ENCODE peak calls at places on chromosomes 4 and X, in nine cellular contexts. B is A549, H is stomach, E is lung, P is spleen, Y is pancreas, O is H9, Q is ovary, G is testis. U is an unnamed sample.

GRCh38 chrX:130772313-130773140 is 130.5 kb downstream of the ENOX2 start:
- DNase-seq in B (peak; percentile 40), H (no peak), E (no peak), P (no peak), Y (no peak), O (no peak), Q (no peak), G (no peak), U (no peak)

GRCh38 chr4:112099701-112100289 is 45.5 kb upstream of the FAM241A start:
- DNase-seq in B (peak; percentile 47), H (no peak), E (no peak), P (no peak), Y (no peak), O (no peak), Q (no peak), G (no peak), U (peak; percentile 48)

GRCh38 chr4:125520258-125520990 is 205.7 kb downstream of the FAT4 start:
- DNase-seq in B (no peak), H (no peak), E (no peak), P (no peak), Y (no peak), O (no peak), Q (no peak), G (no peak), U (no peak)

GRCh38 chrX:140664939-140665338 is 44.6 kb upstream of the LINC00632 start:
- DNase-seq in B (peak; percentile 44), H (no peak), E (no peak), P (no peak), Y (no peak), O (no peak), Q (no peak), G (no peak), U (peak; percentile 22)

GRCh38 chr4:89837385-89837995 is 529 bp upstream of the SNCA start:
- DNase-seq in B (peak; percentile 2), H (no peak), E (no peak), P (peak; percentile 76), Y (peak; percentile 59), O (peak; percentile 83), Q (peak; percentile 31), G (peak; percentile 19), U (no peak)

GRCh38 chrX:17559728-17560379 is 177.4 kb upstream of the SCML1 start:
- DNase-seq in B (peak; percentile 76), H (peak; percentile 47), E (no peak), P (no peak), Y (no peak), O (no peak), Q (no peak), G (no peak), U (no peak)

GRCh38 chr4:150960079-150960478 is 55.0 kb downstream of the LRBA start:
- DNase-seq in B (peak; percentile 56), H (no peak), E (no peak), P (no peak), Y (no peak), O (no peak), Q (no peak), G (no peak), U (no peak)

GRCh38 chrX:64975989-64976672 is at the start of gene ZC4H2:
- DNase-seq in B (peak; percentile 69), H (peak; percentile 75), E (peak; percentile 69), P (peak; percentile 90), Y (peak; percentile 69), O (peak; percentile 81), Q (peak; percentile 71), G (peak; percentile 87), U (peak; percentile 27)

GRCh38 chr4:87974856-87975462 is 555 bp upstream of the SPP1 start:
- DNase-seq in B (peak; percentile 65), H (no peak), E (no peak), P (peak; percentile 51), Y (peak; percentile 60), O (peak; percentile 49), Q (no peak), G (no peak), U (no peak)

DNA sequence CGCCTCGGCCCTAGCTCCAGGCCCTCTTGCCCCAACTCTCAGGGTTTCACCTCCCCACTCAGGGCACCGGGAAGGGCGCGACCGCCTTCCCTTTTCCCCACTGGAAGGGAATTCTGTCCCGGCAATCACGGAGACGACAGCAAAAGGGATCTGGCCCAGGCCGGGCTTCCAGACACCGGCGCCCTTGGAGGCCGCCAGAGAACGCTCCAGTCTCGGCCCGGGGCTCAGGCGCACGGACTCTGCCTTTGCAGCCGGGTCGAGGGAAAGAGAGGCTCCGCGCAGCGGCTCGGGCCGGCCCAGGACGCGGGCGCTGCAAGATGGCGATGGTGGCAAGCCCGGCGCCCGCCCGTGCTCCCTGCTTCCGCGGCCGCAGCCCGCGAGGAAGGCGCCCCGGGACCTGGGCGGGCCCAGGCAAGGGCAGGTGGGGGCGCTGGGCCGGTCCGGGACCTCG is 1.1 kb downstream of the CTBP1 start:
- DNase-seq in B (no peak), H (no peak), E (no peak), P (no peak), Y (no peak), O (peak; percentile 39), Q (no peak), G (no peak), U (no peak)
- TF ChIP-seq CTCF in B (no peak), H (no peak), E (no peak), P (no peak), Y (no peak), O (no peak), Q (no peak), G (no peak), U (no peak)

GRCh38 chrX:40244116-40244515 is 146.4 kb upstream of the BCOR start:
- DNase-seq in B (no peak), H (no peak), E (no peak), P (no peak), Y (no peak), O (no peak), Q (no peak), G (no peak), U (no peak)

GRCh38 chrX:40237745-40238178 is 140.0 kb upstream of the BCOR start:
- DNase-seq in B (no peak), H (no peak), E (no peak), P (peak; percentile 70), Y (no peak), O (peak; percentile 42), Q (no peak), G (peak; percentile 15), U (no peak)

GRCh38 chrX:40243699-40244098 is 145.9 kb upstream of the BCOR start:
- DNase-seq in B (no peak), H (no peak), E (no peak), P (no peak), Y (no peak), O (no peak), Q (no peak), G (peak; percentile 73), U (no peak)

GRCh38 chrX:40244980-40245379 is 147.2 kb upstream of the BCOR start:
- DNase-seq in B (no peak), H (no peak), E (no peak), P (no peak), Y (no peak), O (no peak), Q (no peak), G (no peak), U (no peak)

DNA sequence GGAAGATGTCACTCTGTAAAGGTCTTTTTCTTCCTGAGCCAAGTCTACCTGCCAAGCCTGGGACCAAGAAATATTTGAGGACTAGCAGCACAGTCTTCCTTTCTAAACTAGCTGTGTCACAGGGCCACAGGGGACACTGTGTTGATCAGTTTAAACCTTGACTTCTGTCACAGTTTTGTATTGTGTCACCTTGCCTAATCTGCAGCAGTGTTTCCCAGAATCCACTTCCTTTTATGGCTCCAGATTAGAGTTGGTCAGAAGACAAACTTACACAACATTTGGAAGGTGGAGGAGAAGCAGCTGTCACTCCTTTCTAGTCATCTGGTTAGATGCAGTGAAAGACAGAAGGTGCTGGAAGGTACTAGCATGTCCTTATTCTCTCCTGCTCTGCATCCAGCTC is 143.1 kb upstream of the BCOR start:
- DNase-seq in B (no peak), H (no peak), E (no peak), P (no peak), Y (no peak), O (no peak), Q (no peak), G (no peak), U (no peak)
- H3K27ac ChIP-seq in B (no peak overlapping the region), H (no peak overlapping the region), E (no peak overlapping the region), P (no peak overlapping the region), Y (no peak overlapping the region), O (no peak overlapping the region), Q (no peak overlapping the region), G (no peak overlapping the region), U (no peak overlapping the region)

DNA sequence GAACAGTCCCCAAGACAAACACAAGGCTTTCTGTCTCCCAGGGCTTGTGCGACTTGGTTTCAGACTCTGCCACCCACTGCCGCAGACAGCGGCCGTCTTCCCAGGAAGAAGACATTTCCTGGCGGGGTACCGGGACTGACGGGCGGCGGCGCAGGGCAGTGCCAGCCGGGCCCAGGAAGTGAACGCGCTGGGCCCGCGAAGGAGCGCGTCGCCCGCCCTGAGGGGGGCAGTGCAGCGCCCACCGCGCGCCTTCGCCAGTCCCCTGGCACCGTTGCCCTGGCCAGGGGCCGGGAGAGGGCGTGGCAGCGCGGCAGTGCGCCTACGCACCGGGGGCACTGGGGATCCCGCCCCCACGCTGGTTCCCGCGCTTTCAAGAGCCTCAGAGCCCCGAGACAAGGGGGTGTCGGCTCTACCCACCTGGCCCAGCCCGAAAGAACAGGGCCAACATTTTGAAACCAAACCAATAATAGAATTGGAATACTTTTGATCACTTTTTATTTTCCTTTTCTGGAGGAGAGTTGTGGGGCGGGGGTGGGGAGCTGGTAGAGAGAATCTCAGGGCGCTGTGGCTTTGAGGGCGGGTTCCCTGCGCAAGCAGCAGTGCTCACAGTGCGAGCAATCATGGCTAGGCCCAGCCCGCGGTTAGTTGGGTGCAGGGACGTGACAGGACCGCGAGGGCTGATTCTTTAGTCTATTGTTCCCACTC is 23.6 kb upstream of the APLN start:
- DNase-seq in B (peak; percentile 69), H (peak; percentile 55), E (peak; percentile 35), P (peak; percentile 89), Y (peak; percentile 80), O (no peak), Q (no peak), G (peak; percentile 31), U (no peak)
- TF ChIP-seq CTCF in B (peak; percentile 51), H (peak; percentile 40), E (peak; percentile 5), P (no peak), Y (no peak), O (peak; percentile 22), Q (no peak), G (no peak), U (peak; percentile 79)

GRCh38 chrX:103399744-103400143 is 23.4 kb downstream of the BEX3 start:
- DNase-seq in B (no peak), H (no peak), E (no peak), P (no peak), Y (no peak), O (no peak), Q (no peak), G (no peak), U (no peak)

GRCh38 chrX:103397707-103398106 is 21.4 kb downstream of the BEX3 start:
- DNase-seq in B (no peak), H (no peak), E (no peak), P (no peak), Y (no peak), O (no peak), Q (no peak), G (no peak), U (no peak)

GRCh38 chrX:103398321-103398937 is 22.1 kb downstream of the BEX3 start:
- DNase-seq in B (peak; percentile 64), H (no peak), E (no peak), P (no peak), Y (no peak), O (no peak), Q (no peak), G (no peak), U (no peak)

GRCh38 chrX:103404225-103405008 is 28.1 kb downstream of the BEX3 start:
- DNase-seq in B (peak; percentile 88), H (peak; percentile 63), E (peak; percentile 70), P (no peak), Y (peak; percentile 58), O (peak; percentile 91), Q (peak; percentile 81), G (peak; percentile 89), U (peak; percentile 58)

GRCh38 chrX:103400931-103401330 is 24.6 kb downstream of the BEX3 start:
- DNase-seq in B (no peak), H (no peak), E (no peak), P (no peak), Y (no peak), O (no peak), Q (no peak), G (no peak), U (no peak)
- H3K27ac ChIP-seq in B (no peak overlapping the region), H (no peak overlapping the region), E (no peak overlapping the region), P (no peak overlapping the region), Y (no peak overlapping the region), O (no peak overlapping the region), Q (no peak overlapping the region), G (no peak overlapping the region), U (no peak overlapping the region)

U was measured in Panc1.